ENCODE peak calls at places on chromosomes 12 and 14, in six cellular contexts. One of them, this sample, is unnamed.

GRCh38 chr12:42824327-42824726 is 234.8 kb upstream of the PRICKLE1 start:
- DNase-seq in endothelial cell of umbilical vein: no peak
- DNase-seq in A549: no peak
- DNase-seq in GM12878: no peak
- DNase-seq in K562: no peak
- DNase-seq in HepG2: no peak
- DNase-seq in this sample: no peak

GRCh38 chr12:113822986-113823385 is 143.1 kb downstream of the RBM19 start:
- DNase-seq in endothelial cell of umbilical vein: no peak
- DNase-seq in A549: no peak
- DNase-seq in GM12878: no peak
- DNase-seq in K562: peak
- DNase-seq in HepG2: no peak
- DNase-seq in this sample: no peak

GRCh38 chr12:42084522-42084921 is 60.2 kb downstream of the GXYLT1 start:
- DNase-seq in endothelial cell of umbilical vein: no peak
- DNase-seq in A549: no peak
- DNase-seq in GM12878: no peak
- DNase-seq in K562: no peak
- DNase-seq in HepG2: no peak
- DNase-seq in this sample: no peak

GRCh38 chr12:5571115-5571514 is 139.2 kb downstream of the NTF3 start:
- DNase-seq in endothelial cell of umbilical vein: no peak
- DNase-seq in A549: no peak
- DNase-seq in GM12878: no peak
- DNase-seq in K562: no peak
- DNase-seq in HepG2: no peak
- DNase-seq in this sample: no peak

GRCh38 chr12:102548543-102548942 is 68.2 kb upstream of the IGF1 start:
- DNase-seq in endothelial cell of umbilical vein: no peak
- DNase-seq in A549: no peak
- DNase-seq in GM12878: no peak
- DNase-seq in K562: no peak
- DNase-seq in HepG2: no peak
- DNase-seq in this sample: no peak

GRCh38 chr14:104288272-104288671 is 149.9 kb downstream of the KIF26A start:
- DNase-seq in endothelial cell of umbilical vein: no peak
- DNase-seq in A549: no peak
- DNase-seq in GM12878: no peak
- DNase-seq in K562: no peak
- DNase-seq in HepG2: no peak
- DNase-seq in this sample: no peak

GRCh38 chr12:27772328-27773049 is 7.5 kb upstream of the KLHL42 start:
- DNase-seq in endothelial cell of umbilical vein: peak
- DNase-seq in A549: no peak
- DNase-seq in GM12878: no peak
- DNase-seq in K562: no peak
- DNase-seq in HepG2: no peak
- DNase-seq in this sample: no peak

GRCh38 chr12:124523071-124523470 is 44.3 kb downstream of the NCOR2 start:
- DNase-seq in endothelial cell of umbilical vein: peak
- DNase-seq in A549: no peak
- DNase-seq in GM12878: no peak
- DNase-seq in K562: no peak
- DNase-seq in HepG2: no peak
- DNase-seq in this sample: no peak

GRCh38 chr14:103332143-103332919 is 1.7 kb upstream of the EIF5 start:
- DNase-seq in endothelial cell of umbilical vein: no peak
- DNase-seq in A549: peak
- DNase-seq in GM12878: no peak
- DNase-seq in K562: no peak
- DNase-seq in HepG2: no peak
- DNase-seq in this sample: peak

GRCh38 chr14:101477648-101478047 is 83.6 kb upstream of the DIO3 start:
- DNase-seq in endothelial cell of umbilical vein: no peak
- DNase-seq in A549: no peak
- DNase-seq in GM12878: no peak
- DNase-seq in K562: no peak
- DNase-seq in HepG2: no peak
- DNase-seq in this sample: no peak

GRCh38 chr14:59482471-59483331 is 1.5 kb downstream of the L3HYPDH start:
- DNase-seq in endothelial cell of umbilical vein: peak
- DNase-seq in A549: peak
- DNase-seq in GM12878: no peak
- DNase-seq in K562: peak
- DNase-seq in HepG2: peak
- DNase-seq in this sample: peak

GRCh38 chr12:119025786-119026185 is 44.4 kb downstream of the SRRM4 start:
- DNase-seq in endothelial cell of umbilical vein: no peak
- DNase-seq in A549: no peak
- DNase-seq in GM12878: no peak
- DNase-seq in K562: no peak
- DNase-seq in HepG2: no peak
- DNase-seq in this sample: no peak

GRCh38 chr14:99475179-99475578 is 5.5 kb downstream of the SETD3 start:
- DNase-seq in endothelial cell of umbilical vein: no peak
- DNase-seq in A549: no peak
- DNase-seq in GM12878: no peak
- DNase-seq in K562: no peak
- DNase-seq in HepG2: no peak
- DNase-seq in this sample: no peak
- TF ChIP-seq CTCF in endothelial cell of umbilical vein: no peak
- TF ChIP-seq CTCF in A549: no peak
- TF ChIP-seq CTCF in GM12878: no peak
- TF ChIP-seq CTCF in K562: no peak
- TF ChIP-seq CTCF in HepG2: no peak
- TF ChIP-seq CTCF in this sample: no peak

DNA sequence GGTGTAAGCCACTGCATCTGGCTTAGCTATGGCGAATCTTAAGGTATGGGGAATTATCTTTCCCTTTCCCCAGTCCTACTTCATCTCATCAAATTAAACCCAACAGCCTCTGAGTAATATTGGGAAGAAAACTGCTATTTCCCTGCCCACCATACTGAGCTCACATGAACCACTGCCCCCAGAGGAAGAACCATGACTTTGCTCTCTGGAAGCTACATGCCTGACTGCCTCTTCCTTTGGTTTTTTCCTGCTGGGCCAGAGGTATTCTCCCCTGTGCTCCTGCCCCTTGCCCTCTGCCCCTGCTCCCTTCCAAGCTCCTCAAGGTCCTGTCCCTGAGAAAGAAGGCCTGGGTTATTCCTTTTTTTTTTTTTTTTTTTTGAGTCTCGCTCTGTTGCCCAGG is 15.2 kb downstream of the RILPL2 start:
- DNase-seq in endothelial cell of umbilical vein: no peak
- DNase-seq in A549: no peak
- DNase-seq in GM12878: no peak
- DNase-seq in K562: no peak
- DNase-seq in HepG2: no peak
- DNase-seq in this sample: no peak
- TF ChIP-seq MYC in endothelial cell of umbilical vein: no peak
- TF ChIP-seq MYC in A549: no peak
- TF ChIP-seq MYC in GM12878: no peak
- TF ChIP-seq MYC in K562: no peak
- TF ChIP-seq MYC in HepG2: no peak
- TF ChIP-seq MYC in this sample: no peak

GRCh38 chr12:56346663-56347062 is 8.0 kb downstream of the IL23A start:
- DNase-seq in endothelial cell of umbilical vein: no peak
- DNase-seq in A549: peak
- DNase-seq in GM12878: no peak
- DNase-seq in K562: no peak
- DNase-seq in HepG2: no peak
- DNase-seq in this sample: peak
- TF ChIP-seq MAX in endothelial cell of umbilical vein: no peak
- TF ChIP-seq MAX in A549: no peak
- TF ChIP-seq MAX in GM12878: no peak
- TF ChIP-seq MAX in K562: no peak
- TF ChIP-seq MAX in HepG2: no peak
- TF ChIP-seq MAX in this sample: no peak

DNA sequence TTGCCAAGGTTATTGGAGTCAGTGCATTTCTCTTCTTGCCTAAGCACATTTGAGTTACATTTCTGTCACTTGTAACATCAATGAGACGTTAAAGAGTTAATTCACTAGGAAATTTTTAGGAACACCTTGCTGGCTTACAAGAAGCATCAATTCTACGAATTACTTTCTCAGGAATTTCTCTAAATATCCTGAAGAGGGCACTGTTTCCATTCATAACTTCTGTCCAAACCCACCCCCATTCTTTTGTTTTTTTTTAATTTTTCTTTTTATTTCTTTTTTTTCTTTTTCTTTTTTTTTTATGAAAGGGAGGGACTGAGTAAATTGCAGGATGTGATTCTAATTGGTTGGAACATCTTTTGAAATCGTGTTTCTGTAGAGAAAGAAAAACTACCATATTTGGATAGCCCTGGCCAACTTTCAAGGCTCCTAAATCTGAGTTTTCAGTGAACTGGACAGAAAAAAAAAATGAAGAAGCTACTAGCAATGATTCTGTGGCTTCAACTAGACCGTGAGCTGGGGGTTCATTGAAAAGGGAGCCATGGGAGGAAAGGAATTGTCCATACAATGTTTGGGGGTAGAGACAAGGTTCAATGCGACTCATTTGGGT is 285.3 kb downstream of the DAD1 start:
- DNase-seq in endothelial cell of umbilical vein: peak
- DNase-seq in A549: no peak
- DNase-seq in GM12878: no peak
- DNase-seq in K562: peak
- DNase-seq in HepG2: no peak
- DNase-seq in this sample: peak
- TF ChIP-seq CTCF in endothelial cell of umbilical vein: peak
- TF ChIP-seq CTCF in A549: peak
- TF ChIP-seq CTCF in GM12878: peak
- TF ChIP-seq CTCF in K562: peak
- TF ChIP-seq CTCF in HepG2: peak
- TF ChIP-seq CTCF in this sample: peak

GRCh38 chr14:99055019-99055418 is 217.0 kb downstream of the BCL11B start:
- DNase-seq in endothelial cell of umbilical vein: no peak
- DNase-seq in A549: no peak
- DNase-seq in GM12878: no peak
- DNase-seq in K562: no peak
- DNase-seq in HepG2: no peak
- DNase-seq in this sample: no peak

GRCh38 chr14:99050309-99050708 is 221.7 kb downstream of the BCL11B start:
- DNase-seq in endothelial cell of umbilical vein: no peak
- DNase-seq in A549: no peak
- DNase-seq in GM12878: no peak
- DNase-seq in K562: no peak
- DNase-seq in HepG2: no peak
- DNase-seq in this sample: no peak

GRCh38 chr14:99055816-99056215 is 216.2 kb downstream of the BCL11B start:
- DNase-seq in endothelial cell of umbilical vein: no peak
- DNase-seq in A549: no peak
- DNase-seq in GM12878: no peak
- DNase-seq in K562: no peak
- DNase-seq in HepG2: no peak
- DNase-seq in this sample: no peak

GRCh38 chr14:99047436-99048110 is 224.4 kb downstream of the BCL11B start:
- DNase-seq in endothelial cell of umbilical vein: no peak
- DNase-seq in A549: no peak
- DNase-seq in GM12878: no peak
- DNase-seq in K562: no peak
- DNase-seq in HepG2: no peak
- DNase-seq in this sample: no peak

DNA sequence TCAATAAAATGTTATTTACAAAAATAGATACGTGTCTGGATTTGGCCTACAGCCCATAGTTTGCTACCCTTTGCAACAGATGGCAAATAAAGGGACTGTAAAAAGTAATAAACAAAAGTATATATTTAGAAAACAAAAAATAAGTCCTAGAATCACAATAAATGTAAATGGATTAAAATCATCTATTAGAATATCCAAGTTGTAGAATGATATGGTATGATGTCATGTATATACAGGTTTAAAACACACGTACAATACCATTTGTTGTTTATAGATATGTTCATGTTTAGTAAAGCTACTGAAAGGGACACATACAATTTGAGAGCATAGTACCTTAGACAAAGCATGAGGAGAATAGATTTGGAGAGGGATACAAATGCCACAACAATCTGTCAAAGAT is 219.5 kb downstream of the BCL11B start:
- DNase-seq in endothelial cell of umbilical vein: no peak
- DNase-seq in A549: no peak
- DNase-seq in GM12878: no peak
- DNase-seq in K562: no peak
- DNase-seq in HepG2: no peak
- DNase-seq in this sample: no peak
- TF ChIP-seq MYC in endothelial cell of umbilical vein: no peak
- TF ChIP-seq MYC in A549: no peak
- TF ChIP-seq MYC in GM12878: no peak
- TF ChIP-seq MYC in K562: no peak
- TF ChIP-seq MYC in HepG2: no peak
- TF ChIP-seq MYC in this sample: no peak

DNA sequence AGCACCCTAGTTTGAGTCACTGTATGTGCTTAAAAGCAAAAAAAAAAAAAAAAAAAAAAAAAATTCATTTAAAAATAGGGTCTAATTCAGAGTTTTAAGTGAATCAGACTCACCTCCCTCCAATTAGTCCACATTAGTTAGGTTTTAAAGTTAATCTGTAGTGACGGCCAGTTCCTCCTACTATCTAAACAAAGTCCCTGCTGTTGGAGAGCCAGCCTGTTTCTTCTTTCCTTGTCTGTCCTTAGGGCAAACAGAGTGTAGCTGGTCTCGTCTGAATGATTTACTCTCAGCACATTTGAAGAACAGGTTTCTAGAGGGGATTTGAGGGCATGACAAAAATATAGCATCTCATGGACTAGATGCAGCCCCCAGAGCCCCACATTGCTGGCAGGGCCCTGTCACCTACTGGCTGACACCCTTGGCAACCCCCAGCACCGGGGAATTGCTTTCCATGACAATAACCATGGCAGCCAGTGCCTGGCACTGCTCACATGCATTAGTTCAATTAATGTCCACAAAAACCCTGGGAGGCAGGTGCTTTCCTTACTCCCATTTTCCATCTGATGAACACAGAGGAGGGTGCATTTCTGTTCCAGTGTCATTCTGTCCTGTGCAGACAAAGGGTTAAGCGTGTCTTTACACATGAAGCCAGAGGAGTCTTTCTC is 138.3 kb downstream of the PLXNC1 start:
- DNase-seq in endothelial cell of umbilical vein: no peak
- DNase-seq in A549: no peak
- DNase-seq in GM12878: no peak
- DNase-seq in K562: no peak
- DNase-seq in HepG2: no peak
- DNase-seq in this sample: no peak
- TF ChIP-seq MAX in endothelial cell of umbilical vein: no peak
- TF ChIP-seq MAX in A549: no peak
- TF ChIP-seq MAX in GM12878: no peak
- TF ChIP-seq MAX in K562: no peak
- TF ChIP-seq MAX in HepG2: no peak
- TF ChIP-seq MAX in this sample: no peak

GRCh38 chr12:12975322-12976077 is 23.5 kb upstream of the GPRC5D start:
- DNase-seq in endothelial cell of umbilical vein: peak
- DNase-seq in A549: peak
- DNase-seq in GM12878: no peak
- DNase-seq in K562: peak
- DNase-seq in HepG2: peak
- DNase-seq in this sample: peak
- TF ChIP-seq CTCF in endothelial cell of umbilical vein: peak
- TF ChIP-seq CTCF in A549: peak
- TF ChIP-seq CTCF in GM12878: peak
- TF ChIP-seq CTCF in K562: peak
- TF ChIP-seq CTCF in HepG2: peak
- TF ChIP-seq CTCF in this sample: peak